ENCODE peak calls at places on chromosome 17, in seven cellular contexts. C, J, M, X, B, Q and O are unnamed samples.

GRCh38 chr17:17313350-17313991 is 10.3 kb downstream of the NT5M start:
- DNase-seq in C (no peak), J (peak; percentile 81), M (peak; percentile 17), X (peak; percentile 52), B (peak; percentile 89), Q (no peak), O (peak; percentile 46)

GRCh38 chr17:50274142-50274944 is at the start of gene TMEM92:
- DNase-seq in C (no peak), J (no peak), M (no peak), X (no peak), B (peak; percentile 75), Q (no peak), O (peak; percentile 93)

GRCh38 chr17:70584255-70584654 is 414.9 kb downstream of the KCNJ2 start:
- DNase-seq in C (no peak), J (no peak), M (no peak), X (no peak), B (peak; percentile 65), Q (no peak), O (no peak)

GRCh38 chr17:73338050-73338491 is 26.3 kb upstream of the CDC42EP4 start:
- DNase-seq in C (no peak), J (no peak), M (no peak), X (no peak), B (no peak), Q (no peak), O (no peak)

GRCh38 chr17:39970157-39970692 is 7.4 kb downstream of the GSDMA start:
- DNase-seq in C (no peak), J (no peak), M (no peak), X (no peak), B (peak; percentile 21), Q (no peak), O (no peak)

GRCh38 chr17:58006924-58007780 is at the start of gene SRSF1:
- DNase-seq in C (peak; percentile 100), J (peak; percentile 99), M (peak; percentile 96), X (peak; percentile 96), B (peak; percentile 99), Q (peak; percentile 96), O (peak; percentile 98)

GRCh38 chr17:8740486-8740885 is 4.2 kb downstream of the CCDC42 start:
- DNase-seq in C (no peak), J (peak; percentile 64), M (no peak), X (peak; percentile 33), B (peak; percentile 86), Q (no peak), O (no peak)

GRCh38 chr17:81852237-81852636 is 8.1 kb downstream of the P4HB start:
- DNase-seq in C (no peak), J (no peak), M (no peak), X (no peak), B (no peak), Q (no peak), O (no peak)

GRCh38 chr17:82022310-82022980 is at the start of gene CENPX:
- DNase-seq in C (no peak), J (no peak), M (no peak), X (no peak), B (peak; percentile 87), Q (no peak), O (no peak)

GRCh38 chr17:14904406-14904805 is 360.7 kb downstream of the PMP22 start:
- DNase-seq in C (no peak), J (no peak), M (no peak), X (no peak), B (no peak), Q (no peak), O (no peak)